ENCODE peak calls at places on chromosomes 13 and 19, in five cellular contexts. Q, T, M, S and O are unnamed samples.

GRCh38 chr13:76472916-76473315 is 413.3 kb downstream of the KCTD12 start:
- DNase-seq in Q (no peak), T (no peak), M (no peak), S (no peak), O (no peak)

GRCh38 chr13:24264976-24265375 is 44.4 kb upstream of the C1QTNF9 start:
- DNase-seq in Q (peak), T (no peak), M (no peak), S (no peak), O (peak)

GRCh38 chr13:32031025-32031814 is at the start of gene FRY:
- DNase-seq in Q (peak), T (peak), M (peak), S (peak), O (peak)

GRCh38 chr13:21849323-21849722 is 178.4 kb downstream of the FGF9 start:
- DNase-seq in Q (peak), T (no peak), M (no peak), S (peak), O (peak)

GRCh38 chr19:310141-310651 is 19.0 kb upstream of the PLPP2 start:
- DNase-seq in Q (no peak), T (no peak), M (no peak), S (no peak), O (no peak)

GRCh38 chr13:41597348-41598041 is 140.1 kb downstream of the RGCC start:
- DNase-seq in Q (no peak), T (no peak), M (no peak), S (no peak), O (no peak)

GRCh38 chr13:66312312-66313087 is 917.6 kb downstream of the PCDH9 start:
- DNase-seq in Q (no peak), T (no peak), M (peak), S (no peak), O (no peak)

GRCh38 chr13:42041017-42041683 is 7.3 kb upstream of the DGKH start:
- DNase-seq in Q (peak), T (peak), M (peak), S (peak), O (peak)

GRCh38 chr13:97434417-97435296 is 688 bp downstream of the RAP2A start:
- DNase-seq in Q (peak), T (peak), M (no peak), S (no peak), O (peak)